ENCODE peak calls at places on chromosomes 7 and 10, in six cellular contexts. One of them, this sample, is unnamed.

GRCh38 chr10:117418121-117418520 is 42.9 kb upstream of the PDZD8 start:
- DNase-seq in SK-MEL-5: no peak
- DNase-seq in adipocyte: no peak
- DNase-seq in NCI-H345: no peak
- DNase-seq in amniotic epithelial cell: no peak
- DNase-seq in GM04504: no peak
- DNase-seq in this sample: no peak

GRCh38 chr10:125264752-125265578 is 104.6 kb upstream of the CTBP2 start:
- DNase-seq in SK-MEL-5: no peak
- DNase-seq in adipocyte: no peak
- DNase-seq in NCI-H345: peak; percentile 30
- DNase-seq in amniotic epithelial cell: no peak
- DNase-seq in GM04504: no peak
- DNase-seq in this sample: no peak

GRCh38 chr7:30162622-30163124 is 27.9 kb downstream of the MTURN start:
- DNase-seq in SK-MEL-5: peak; percentile 99
- DNase-seq in adipocyte: peak; percentile 81
- DNase-seq in NCI-H345: peak; percentile 94
- DNase-seq in amniotic epithelial cell: peak; percentile 45
- DNase-seq in GM04504: no peak
- DNase-seq in this sample: no peak

GRCh38 chr10:88920198-88920597 is 32.4 kb downstream of the ACTA2 start:
- DNase-seq in SK-MEL-5: no peak
- DNase-seq in adipocyte: peak; percentile 69
- DNase-seq in NCI-H345: no peak
- DNase-seq in amniotic epithelial cell: no peak
- DNase-seq in GM04504: no peak
- DNase-seq in this sample: no peak

GRCh38 chr7:405489-406211 is 114.0 kb downstream of the PDGFA start:
- DNase-seq in SK-MEL-5: no peak
- DNase-seq in adipocyte: no peak
- DNase-seq in NCI-H345: no peak
- DNase-seq in amniotic epithelial cell: no peak
- DNase-seq in GM04504: no peak
- DNase-seq in this sample: peak; percentile 37

GRCh38 chr10:63072951-63073350 is 60.2 kb upstream of the NRBF2 start:
- DNase-seq in SK-MEL-5: no peak
- DNase-seq in adipocyte: no peak
- DNase-seq in NCI-H345: no peak
- DNase-seq in amniotic epithelial cell: no peak
- DNase-seq in GM04504: no peak
- DNase-seq in this sample: no peak

GRCh38 chr10:83862723-83863122 is 276.6 kb upstream of the GHITM start:
- DNase-seq in SK-MEL-5: no peak
- DNase-seq in adipocyte: no peak
- DNase-seq in NCI-H345: no peak
- DNase-seq in amniotic epithelial cell: no peak
- DNase-seq in GM04504: no peak
- DNase-seq in this sample: no peak

GRCh38 chr7:39688611-39689485 is 65.5 kb downstream of the RALA start:
- DNase-seq in SK-MEL-5: no peak
- DNase-seq in adipocyte: no peak
- DNase-seq in NCI-H345: no peak
- DNase-seq in amniotic epithelial cell: no peak
- DNase-seq in GM04504: no peak
- DNase-seq in this sample: no peak

GRCh38 chr10:61438141-61438984 is 14.8 kb downstream of the TMEM26 start:
- DNase-seq in SK-MEL-5: no peak
- DNase-seq in adipocyte: peak; percentile 67
- DNase-seq in NCI-H345: no peak
- DNase-seq in amniotic epithelial cell: peak; percentile 71
- DNase-seq in GM04504: no peak
- DNase-seq in this sample: no peak

GRCh38 chr10:121596668-121597503 is 1.4 kb downstream of the FGFR2 start:
- DNase-seq in SK-MEL-5: no peak
- DNase-seq in adipocyte: peak; percentile 35
- DNase-seq in NCI-H345: peak; percentile 9
- DNase-seq in amniotic epithelial cell: peak; percentile 32
- DNase-seq in GM04504: no peak
- DNase-seq in this sample: no peak

GRCh38 chr7:74183653-74184450 is 9.7 kb downstream of the EIF4H start:
- DNase-seq in SK-MEL-5: peak; percentile 41
- DNase-seq in adipocyte: no peak
- DNase-seq in NCI-H345: no peak
- DNase-seq in amniotic epithelial cell: no peak
- DNase-seq in GM04504: no peak
- DNase-seq in this sample: no peak